ENCODE peak calls at places on chromosome 13, in five cellular contexts. E, Q, C, M and F are unnamed samples.

GRCh38 chr13:107650081-107650701 is 565.1 kb downstream of the LIG4 start:
- DNase-seq in E (peak), C (peak), Q (peak), M (peak), F (peak)

GRCh38 chr13:69199664-69200063 is 908.0 kb upstream of the ATXN8OS start:
- DNase-seq in E (no peak), C (peak), M (no peak), Q (peak), F (no peak)

GRCh38 chr13:75226092-75226491 is 255.9 kb downstream of the TBC1D4 start:
- DNase-seq in C (no peak), E (no peak), M (peak), Q (no peak), F (peak)

GRCh38 chr13:65940720-65941119 is 1289.4 kb downstream of the PCDH9 start:
- DNase-seq in M (no peak), E (no peak), C (no peak), Q (no peak), F (no peak)

GRCh38 chr13:91199866-91200265 is 147.6 kb upstream of the MIR17HG start:
- DNase-seq in E (no peak), C (no peak), Q (no peak), M (no peak), F (no peak)

GRCh38 chr13:74920361-74920760 is 561.6 kb downstream of the TBC1D4 start:
- DNase-seq in E (no peak), M (no peak), Q (no peak), C (no peak), F (no peak)

GRCh38 chr13:22091222-22091970 is 420.5 kb downstream of the FGF9 start:
- DNase-seq in E (peak), C (no peak), Q (no peak), M (peak), F (no peak)

GRCh38 chr13:27131202-27131623 is 40.4 kb downstream of the USP12 start:
- DNase-seq in M (peak), C (no peak), Q (no peak), E (peak), F (peak)

GRCh38 chr13:48235100-48235813 is 2.3 kb downstream of the ITM2B start:
- DNase-seq in C (peak), E (peak), M (peak), Q (peak), F (peak)

GRCh38 chr13:35260316-35260715 is 216.2 kb downstream of the MAB21L1 start:
- DNase-seq in Q (no peak), C (no peak), E (no peak), M (no peak), F (no peak)

GRCh38 chr13:114230117-114230516 is 4.6 kb upstream of the CDC16 start:
- DNase-seq in E (peak), M (peak), Q (no peak), C (no peak), F (peak)

GRCh38 chr13:113166266-113166665 is 7.8 kb downstream of the PROZ start:
- DNase-seq in C (no peak), Q (no peak), M (no peak), E (no peak), F (no peak)

GRCh38 chr13:34620073-34620858 is 321.8 kb upstream of the NBEA start:
- DNase-seq in Q (peak), M (no peak), C (no peak), E (no peak), F (no peak)

GRCh38 chr13:75647126-75647784 is 11.1 kb downstream of the LMO7 start:
- DNase-seq in Q (no peak), E (no peak), C (no peak), M (peak), F (no peak)

GRCh38 chr13:33280923-33281322 is 4.6 kb downstream of the STARD13 start:
- DNase-seq in E (no peak), Q (no peak), C (no peak), M (peak), F (no peak)

GRCh38 chr13:51895906-51896888 is 34.4 kb downstream of the CCDC70 start:
- DNase-seq in M (peak), Q (peak), C (peak), E (peak), F (peak)

GRCh38 chr13:50685491-50685890 is 158.0 kb downstream of the DLEU7 start:
- DNase-seq in E (no peak), C (peak), Q (no peak), M (peak), F (peak)

GRCh38 chr13:94598281-94598680 is 2.3 kb upstream of the TGDS start:
- DNase-seq in E (no peak), Q (no peak), C (no peak), M (no peak), F (no peak)

GRCh38 chr13:57825066-57825465 is 193.5 kb downstream of the PCDH17 start:
- DNase-seq in C (no peak), M (no peak), Q (no peak), E (no peak), F (no peak)

GRCh38 chr13:33033361-33033812 is 17.2 kb downstream of the KL start:
- DNase-seq in C (no peak), Q (no peak), M (no peak), E (no peak), F (peak)

GRCh38 chr13:54433511-54434206 is 1405.0 kb downstream of the OLFM4 start:
- DNase-seq in Q (no peak), E (peak), C (no peak), M (no peak), F (no peak)

GRCh38 chr13:102696465-102696864 is 1.6 kb upstream of the METTL21C start:
- DNase-seq in Q (no peak), C (no peak), M (no peak), E (no peak), F (no peak)

GRCh38 chr13:23488442-23488841 is 54.9 kb upstream of the SACS start:
- DNase-seq in Q (peak), C (no peak), E (no peak), M (peak), F (no peak)

GRCh38 chr13:98280176-98280510 is 103.1 kb upstream of the RNF113B start:
- DNase-seq in Q (no peak), E (no peak), M (no peak), C (no peak), F (no peak)

GRCh38 chr13:48334534-48335127 is 31.1 kb downstream of the RB1 start:
- DNase-seq in M (peak), C (peak), E (peak), Q (peak), F (peak)

GRCh38 chr13:80924596-80924995 is 583.7 kb upstream of the SPRY2 start:
- DNase-seq in M (no peak), C (no peak), Q (no peak), E (no peak), F (no peak)

GRCh38 chr13:38042771-38043170 is 173.2 kb upstream of the TRPC4 start:
- DNase-seq in M (peak), C (no peak), Q (no peak), E (no peak), F (no peak)

GRCh38 chr13:75621147-75621546 is 15.0 kb upstream of the LMO7 start:
- DNase-seq in Q (no peak), C (no peak), M (peak), E (no peak), F (no peak)

GRCh38 chr13:21894091-21894490 is 223.2 kb downstream of the FGF9 start:
- DNase-seq in E (no peak), Q (no peak), M (no peak), C (no peak), F (no peak)

GRCh38 chr13:112905086-112905485 is 63.9 kb upstream of the MCF2L start:
- DNase-seq in M (no peak), Q (no peak), E (no peak), C (peak), F (no peak)

GRCh38 chr13:33785384-33785783 is 32.6 kb upstream of the RFC3 start:
- DNase-seq in M (no peak), C (no peak), E (no peak), Q (no peak), F (no peak)

GRCh38 chr13:27643334-27644158 is 21.9 kb downstream of the POLR1D start:
- DNase-seq in E (no peak), C (no peak), M (peak), Q (no peak), F (no peak)

GRCh38 chr13:75196112-75196855 is 285.7 kb downstream of the TBC1D4 start:
- DNase-seq in C (no peak), M (peak), Q (no peak), E (no peak), F (no peak)

GRCh38 chr13:113095146-113096051 is 10.2 kb upstream of the F7 start:
- DNase-seq in M (no peak), E (no peak), Q (no peak), C (no peak), F (no peak)

GRCh38 chr13:102440259-102440936 is 38.5 kb upstream of the FGF14 start:
- DNase-seq in E (no peak), C (no peak), M (no peak), Q (no peak), F (no peak)

GRCh38 chr13:26075498-26075897 is 23.7 kb upstream of the SHISA2 start:
- DNase-seq in Q (no peak), C (peak), M (no peak), E (no peak), F (peak)

GRCh38 chr13:111639994-111640393 is 319.6 kb downstream of the TEX29 start:
- DNase-seq in M (no peak), C (no peak), Q (no peak), E (no peak), F (no peak)

GRCh38 chr13:28321751-28322150 is 173.2 kb downstream of the FLT1 start:
- DNase-seq in M (no peak), C (no peak), Q (no peak), E (no peak), F (no peak)

GRCh38 chr13:77544765-77545316 is 9.3 kb downstream of the SCEL start:
- DNase-seq in Q (no peak), M (no peak), E (no peak), C (no peak), F (no peak)

GRCh38 chr13:70630247-70630646 is 522.0 kb upstream of the KLHL1 start:
- DNase-seq in M (no peak), C (no peak), E (no peak), Q (no peak), F (peak)

GRCh38 chr13:70634893-70635292 is 526.6 kb upstream of the KLHL1 start:
- DNase-seq in Q (no peak), C (no peak), E (no peak), M (no peak), F (no peak)
- TF ChIP-seq EZH2phosphoT487 in Q (no peak), C (no peak), E (no peak), M (no peak), F (no peak)

DNA sequence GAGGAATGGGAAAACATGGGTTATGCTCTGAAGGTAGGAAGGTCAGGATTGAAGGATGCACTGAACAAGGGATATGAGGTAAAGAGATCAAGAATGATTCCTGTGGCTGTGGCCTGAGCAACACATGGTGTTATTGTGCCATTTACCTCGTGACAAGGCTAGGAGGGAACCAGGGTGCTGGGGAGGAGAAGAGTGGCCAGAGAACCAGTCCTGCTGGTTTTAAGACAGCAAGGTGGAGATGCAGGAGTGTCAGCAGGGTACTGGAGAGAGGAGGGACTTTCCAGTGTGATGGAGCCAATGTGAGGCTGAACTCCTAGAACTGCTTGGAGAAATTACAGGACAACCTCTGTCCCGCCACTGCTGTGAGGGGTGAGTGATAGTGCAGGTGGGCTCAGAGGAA is 282.4 kb downstream of the MYO16 start:
- DNase-seq in M (no peak), E (no peak), Q (no peak), C (no peak), F (no peak)
- TF ChIP-seq EZH2phosphoT487 in M (no peak), E (no peak), Q (no peak), C (no peak), F (no peak)

GRCh38 chr13:20198781-20199180 is 6.0 kb upstream of the GJB2 start:
- DNase-seq in M (no peak), Q (no peak), E (no peak), C (no peak), F (no peak)

GRCh38 chr13:20193142-20193923 is 595 bp upstream of the GJB2 start:
- DNase-seq in M (peak), E (no peak), Q (no peak), C (peak), F (peak)

GRCh38 chr13:20193924-20194631 is 1.3 kb upstream of the GJB2 start:
- DNase-seq in C (peak), Q (no peak), E (no peak), M (peak), F (peak)

GRCh38 chr13:20195846-20196245 is 3.1 kb upstream of the GJB2 start:
- DNase-seq in E (no peak), C (no peak), M (no peak), Q (no peak), F (no peak)

GRCh38 chr13:20197361-20197834 is 4.7 kb upstream of the GJB2 start:
- DNase-seq in M (peak), E (peak), Q (peak), C (peak), F (peak)
- TF ChIP-seq EZH2phosphoT487 in M (no peak), E (no peak), Q (no peak), C (no peak), F (no peak)

GRCh38 chr13:73334459-73334858 is 275.7 kb downstream of the KLF5 start:
- DNase-seq in E (no peak), C (no peak), Q (no peak), M (peak), F (no peak)
- TF ChIP-seq EZH2phosphoT487 in E (no peak), C (no peak), Q (no peak), M (no peak), F (no peak)

DNA sequence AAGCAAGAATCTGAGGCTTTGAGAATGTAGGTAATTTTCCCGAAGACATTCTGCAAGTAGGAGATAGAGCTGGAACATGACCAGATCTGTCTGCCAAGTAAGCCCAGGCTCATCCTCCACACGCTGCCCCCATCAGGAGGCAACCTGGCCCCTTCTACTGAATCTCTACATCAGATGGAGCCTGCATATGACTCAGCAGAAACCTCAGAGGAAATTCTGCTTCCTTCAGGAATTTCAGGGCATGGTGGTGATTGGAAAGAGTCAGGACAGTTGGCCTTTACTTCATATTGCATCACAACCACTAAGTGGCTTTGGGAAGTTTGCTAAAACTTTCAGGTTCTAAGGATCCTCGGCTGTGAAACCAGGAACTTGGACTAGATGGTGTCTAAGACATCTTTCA is 85.2 kb downstream of the LRRC63 start:
- DNase-seq in Q (no peak), E (peak), C (no peak), M (peak), F (no peak)
- TF ChIP-seq EZH2phosphoT487 in Q (no peak), E (no peak), C (no peak), M (no peak), F (no peak)

GRCh38 chr13:106133025-106133424 is 402.4 kb downstream of the EFNB2 start:
- DNase-seq in Q (no peak), M (peak), E (no peak), C (no peak), F (no peak)
- TF ChIP-seq EZH2phosphoT487 in Q (no peak), M (peak), E (no peak), C (no peak), F (no peak)

DNA sequence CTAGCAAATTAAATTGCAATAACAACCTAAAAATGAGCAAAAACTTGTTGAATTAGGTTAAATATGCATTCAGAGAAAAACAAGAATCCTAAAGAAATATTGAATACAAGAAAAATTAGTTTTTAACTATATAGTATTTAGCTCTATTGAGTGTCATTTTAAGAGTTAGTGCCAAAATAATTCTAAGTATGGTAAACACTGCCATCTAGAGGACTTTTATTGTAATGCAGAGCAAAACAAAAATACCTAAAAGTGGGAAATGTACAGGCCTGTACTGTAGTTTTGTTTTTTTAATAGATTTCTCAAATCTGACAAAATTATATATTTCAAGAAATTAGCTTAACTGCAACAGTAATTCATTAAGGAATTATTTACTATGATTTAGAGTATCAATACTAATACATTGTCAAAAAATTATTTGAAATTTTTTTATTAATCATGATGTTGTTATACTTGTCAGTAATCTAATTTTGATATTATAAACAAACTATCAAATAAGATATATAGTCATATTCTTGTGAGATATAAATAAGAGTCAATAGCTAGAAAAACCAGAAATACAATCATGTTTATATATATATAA is 8.2 kb upstream of the PCDH9 start:
- DNase-seq in C (no peak), M (peak), E (peak), Q (peak), F (peak)
- TF ChIP-seq EZH2phosphoT487 in C (no peak), M (no peak), E (no peak), Q (no peak), F (no peak)

GRCh38 chr13:30849611-30850010 is 56.5 kb upstream of the MEDAG start:
- DNase-seq in E (no peak), C (no peak), M (no peak), Q (no peak), F (no peak)

GRCh38 chr13:30848332-30849027 is 57.6 kb upstream of the MEDAG start:
- DNase-seq in C (no peak), M (no peak), E (no peak), Q (no peak), F (no peak)

GRCh38 chr13:30846844-30847243 is 59.2 kb upstream of the MEDAG start:
- DNase-seq in C (no peak), Q (no peak), M (no peak), E (no peak), F (no peak)

GRCh38 chr13:30846311-30846710 is 59.8 kb upstream of the MEDAG start:
- DNase-seq in M (peak), E (no peak), C (no peak), Q (no peak), F (no peak)

GRCh38 chr13:30847697-30848307 is 58.3 kb upstream of the MEDAG start:
- DNase-seq in E (peak), Q (no peak), C (no peak), M (peak), F (no peak)
- TF ChIP-seq EZH2phosphoT487 in E (no peak), Q (no peak), C (no peak), M (no peak), F (no peak)

GRCh38 chr13:105991622-105992254 is 543.7 kb downstream of the EFNB2 start:
- DNase-seq in M (peak), E (no peak), Q (no peak), C (no peak), F (no peak)
- TF ChIP-seq EZH2phosphoT487 in M (no peak), E (no peak), Q (no peak), C (no peak), F (no peak)